ENCODE peak calls at places on chromosomes 11 and 22, in four cellular contexts. T is NCI-H510A treated with DMSO at 0.1 percent for 48 hours; R is IMR-90; Q is activated T-helper 1 cell treated with anti-CD3 and anti-CD28 coated beads, Interleukin-2, amount 50 U/mL, for 16 hours. E is an unnamed sample.

GRCh38 chr22:36395922-36396321 is 8.2 kb upstream of the MYH9 start:
- DNase-seq in T (peak; percentile 11), R (peak; percentile 81), Q (no peak), E (no peak)

GRCh38 chr11:66845143-66845875 is 2.1 kb downstream of the RCE1 start:
- DNase-seq in T (no peak), R (no peak), Q (no peak), E (no peak)

GRCh38 chr11:70364745-70365535 is 33.4 kb upstream of the CTTN start:
- DNase-seq in T (no peak), R (no peak), Q (peak; percentile 16), E (no peak)

GRCh38 chr11:17531071-17531817 is 13.0 kb downstream of the USH1C start:
- DNase-seq in T (peak; percentile 60), R (no peak), Q (no peak), E (no peak)

GRCh38 chr22:25942989-25943411 is 201.0 kb downstream of the MYO18B start:
- DNase-seq in T (peak; percentile 74), R (no peak), Q (no peak), E (no peak)

GRCh38 chr22:28883917-28884753 is 763 bp downstream of the ZNRF3 start:
- DNase-seq in T (no peak), R (peak; percentile 44), Q (peak; percentile 7), E (no peak)

GRCh38 chr11:79100093-79100704 is 340.6 kb downstream of the TENM4 start:
- DNase-seq in T (peak; percentile 34), R (peak; percentile 55), Q (no peak), E (no peak)

GRCh38 chr11:106491751-106492150 is 414.3 kb downstream of the AASDHPPT start:
- DNase-seq in T (no peak), R (no peak), Q (no peak), E (no peak)

GRCh38 chr22:23223566-23224317 is 43.4 kb downstream of the BCR start:
- DNase-seq in T (no peak), R (no peak), Q (no peak), E (no peak)

GRCh38 chr11:116683982-116684381 is 88.8 kb downstream of the BUD13 start:
- DNase-seq in T (no peak), R (no peak), Q (no peak), E (no peak)

GRCh38 chr22:28799834-28800307 is 498 bp downstream of the XBP1 start:
- DNase-seq in T (no peak), R (peak; percentile 54), Q (no peak), E (no peak)

GRCh38 chr11:1181858-1182535 is 24.2 kb downstream of the MUC5AC start:
- DNase-seq in T (no peak), R (no peak), Q (no peak), E (no peak)

GRCh38 chr22:45975266-45976161 is 1.4 kb downstream of the WNT7B start:
- DNase-seq in T (no peak), R (no peak), Q (no peak), E (no peak)

GRCh38 chr11:118619444-118620205 is 12.2 kb downstream of the PHLDB1 start:
- DNase-seq in T (no peak), R (peak; percentile 98), Q (no peak), E (no peak)

GRCh38 chr22:47091241-47091691 is 328.8 kb downstream of the TBC1D22A start:
- DNase-seq in T (no peak), R (no peak), Q (no peak), E (no peak)

GRCh38 chr22:44368611-44369010 is 55.9 kb upstream of the SHISAL1 start:
- DNase-seq in T (no peak), R (no peak), Q (no peak), E (no peak)

GRCh38 chr22:47656806-47657205 is 894.4 kb downstream of the TBC1D22A start:
- DNase-seq in T (no peak), R (no peak), Q (no peak), E (no peak)

GRCh38 chr22:29912605-29913398 is 29.8 kb downstream of the MTMR3 start:
- DNase-seq in T (no peak), R (peak; percentile 93), Q (no peak), E (no peak)

GRCh38 chr11:68467446-68467845 is 6.9 kb downstream of the PPP6R3 start:
- DNase-seq in T (no peak), R (no peak), Q (no peak), E (no peak)

GRCh38 chr11:120344302-120345004 is 8.2 kb downstream of the ARHGEF12 start:
- DNase-seq in T (peak; percentile 12), R (peak; percentile 43), Q (no peak), E (peak; percentile 81)

GRCh38 chr22:35435201-35435712 is 35.3 kb downstream of the MCM5 start:
- DNase-seq in T (no peak), R (no peak), Q (no peak), E (no peak)

GRCh38 chr11:113546757-113547507 is 71.7 kb upstream of the DRD2 start:
- DNase-seq in T (no peak), R (peak; percentile 61), Q (no peak), E (no peak)

GRCh38 chr22:38864361-38865191 is 7.4 kb downstream of the CBX6 start:
- DNase-seq in T (no peak), R (no peak), Q (no peak), E (no peak)

GRCh38 chr11:9158898-9159391 is 67.5 kb upstream of the SCUBE2 start:
- DNase-seq in T (no peak), R (peak; percentile 58), Q (no peak), E (no peak)

GRCh38 chr11:83073248-83073647 is 1.6 kb upstream of the RAB30 start:
- DNase-seq in T (no peak), R (no peak), Q (no peak), E (no peak)

GRCh38 chr11:109668973-109669634 is 247.1 kb downstream of the C11orf87 start:
- DNase-seq in T (no peak), R (peak; percentile 1), Q (no peak), E (no peak)

GRCh38 chr11:2650343-2650867 is 49.4 kb downstream of the KCNQ1OT1 start:
- DNase-seq in T (no peak), R (no peak), Q (no peak), E (no peak)

GRCh38 chr11:26993965-26994446 is at the start of gene FIBIN:
- DNase-seq in T (no peak), R (peak; percentile 70), Q (no peak), E (no peak)

GRCh38 chr11:9533053-9533452 is 40.4 kb upstream of the WEE1 start:
- DNase-seq in T (no peak), R (no peak), Q (no peak), E (no peak)

GRCh38 chr11:19498986-19499669 is 213.5 kb upstream of the NAV2 start:
- DNase-seq in T (no peak), R (peak; percentile 58), Q (no peak), E (no peak)

GRCh38 chr11:75100314-75100713 is 3.6 kb upstream of the OR2AT4 start:
- DNase-seq in T (no peak), R (peak; percentile 81), Q (no peak), E (no peak)

GRCh38 chr11:69000391-69000790 is 12.7 kb downstream of the MRGPRF start:
- DNase-seq in T (no peak), R (no peak), Q (no peak), E (no peak)

GRCh38 chr22:25896098-25896497 is 154.1 kb downstream of the MYO18B start:
- DNase-seq in T (peak; percentile 6), R (no peak), Q (no peak), E (no peak)

GRCh38 chr22:40723396-40723933 is 44.2 kb downstream of the MCHR1 start:
- DNase-seq in T (no peak), R (no peak), Q (no peak), E (no peak)

GRCh38 chr11:58771458-58771855 is 39.7 kb upstream of the GLYAT start:
- DNase-seq in T (no peak), R (no peak), Q (no peak), E (no peak)

E was measured in SK-N-MC.